ENCODE peak calls at places on chromosomes 16 and 17, in five cellular contexts. F is HCT116, A is PC-3, E is neural progenitor cell, J is left ventricle myocardium inferior. Q is an unnamed sample. For H3K27me3, the result is how much of the 10 kb centered on the place peaks cover.

GRCh38 chr17:57488856-57489255 is 232.5 kb downstream of the MSI2 start:
- DNase-seq in F (no peak), A (no peak), E (no peak), J (peak), Q (no peak)

GRCh38 chr17:57697891-57698708 is 47.0 kb downstream of the CCDC182 start:
- DNase-seq in F (no peak), A (no peak), E (peak), J (no peak), Q (no peak)

GRCh38 chr16:54171855-54172537 is 114.6 kb downstream of the IRX3 start:
- DNase-seq in F (no peak), A (peak), E (peak), J (no peak), Q (peak)

GRCh38 chr16:276360-277077 is 775 bp upstream of the RGS11 start:
- DNase-seq in F (no peak), A (no peak), E (no peak), J (no peak), Q (no peak)

GRCh38 chr17:39339272-39339671 is 62.2 kb downstream of the FBXL20 start:
- DNase-seq in F (no peak), A (no peak), E (no peak), J (no peak), Q (no peak)

GRCh38 chr16:68381363-68381724 is 67.0 kb downstream of the SMPD3 start:
- DNase-seq in F (no peak), A (no peak), E (no peak), J (no peak), Q (no peak)

GRCh38 chr16:8845699-8846298 is 23.0 kb downstream of the CARHSP1 start:
- DNase-seq in F (no peak), A (no peak), E (no peak), J (no peak), Q (no peak)

GRCh38 chr16:11602321-11602720 is 15.6 kb upstream of the LITAF start:
- DNase-seq in F (no peak), A (no peak), E (no peak), J (no peak), Q (no peak)

GRCh38 chr16:1084971-1085370 is 11.1 kb downstream of the C1QTNF8 start:
- DNase-seq in F (no peak), A (no peak), E (no peak), J (no peak), Q (no peak)

GRCh38 chr16:86963600-86964575 is 353.3 kb downstream of the C16orf95 start:
- DNase-seq in F (no peak), A (no peak), E (no peak), J (no peak), Q (no peak)

GRCh38 chr16:76386784-76387183 is 109.6 kb downstream of the CNTNAP4 start:
- DNase-seq in F (no peak), A (peak), E (no peak), J (no peak), Q (peak)

GRCh38 chr16:11478431-11479119 is 108.1 kb downstream of the LITAF start:
- DNase-seq in F (no peak), A (no peak), E (no peak), J (no peak), Q (no peak)

GRCh38 chr17:72145562-72145961 is 24.7 kb downstream of the SOX9 start:
- DNase-seq in F (no peak), A (no peak), E (no peak), J (no peak), Q (no peak)

GRCh38 chr16:87278191-87279093 is 38.8 kb downstream of the C16orf95 start:
- DNase-seq in F (peak), A (peak), E (peak), J (peak), Q (peak)

GRCh38 chr16:58098207-58099096 is 30.7 kb downstream of the CFAP20 start:
- DNase-seq in F (no peak), A (peak), E (no peak), J (no peak), Q (peak)

GRCh38 chr16:11627822-11628457 is 40.3 kb upstream of the SNN start:
- DNase-seq in F (peak), A (peak), E (no peak), J (no peak), Q (peak)

GRCh38 chr17:34485999-34486398 is 93.4 kb upstream of the TMEM132E start:
- DNase-seq in F (no peak), A (no peak), E (no peak), J (no peak), Q (no peak)

GRCh38 chr17:31581491-31581890 is 190.0 kb downstream of the RAB11FIP4 start:
- DNase-seq in F (no peak), A (no peak), E (no peak), J (peak), Q (no peak)

GRCh38 chr17:17982796-17983195 is 10.1 kb downstream of the DRC3 start:
- DNase-seq in F (no peak), A (peak), E (no peak), J (no peak), Q (no peak)

GRCh38 chr17:46738544-46738943 is 79.9 kb downstream of the WNT3 start:
- DNase-seq in F (no peak), A (no peak), E (no peak), J (no peak), Q (no peak)

GRCh38 chr16:77905356-77905920 is 116.9 kb upstream of the CLEC3A start:
- DNase-seq in F (no peak), A (no peak), E (no peak), J (no peak), Q (no peak)

GRCh38 chr16:57711-58110 is 4.1 kb downstream of the SNRNP25 start:
- DNase-seq in F (no peak), A (no peak), E (no peak), J (no peak), Q (no peak)

GRCh38 chr16:46932802-46933201 is 40.7 kb downstream of the DNAJA2 start:
- DNase-seq in F (no peak), A (no peak), E (no peak), J (no peak), Q (no peak)

GRCh38 chr17:81550830-81551457 is 1.2 kb downstream of the FAAP100 start:
- DNase-seq in F (no peak), A (no peak), E (no peak), J (no peak), Q (no peak)

GRCh38 chr17:81552244-81553017 is at the start of gene FAAP100:
- DNase-seq in F (peak), A (peak), E (peak), J (peak), Q (peak)

GRCh38 chr17:81551458-81552243 is 502 bp downstream of the FAAP100 start:
- DNase-seq in F (no peak), A (peak), E (peak), J (no peak), Q (no peak)

GRCh38 chr17:81553616-81554181 is 1.5 kb upstream of the FAAP100 start:
- DNase-seq in F (peak), A (peak), E (no peak), J (no peak), Q (peak)

DNA sequence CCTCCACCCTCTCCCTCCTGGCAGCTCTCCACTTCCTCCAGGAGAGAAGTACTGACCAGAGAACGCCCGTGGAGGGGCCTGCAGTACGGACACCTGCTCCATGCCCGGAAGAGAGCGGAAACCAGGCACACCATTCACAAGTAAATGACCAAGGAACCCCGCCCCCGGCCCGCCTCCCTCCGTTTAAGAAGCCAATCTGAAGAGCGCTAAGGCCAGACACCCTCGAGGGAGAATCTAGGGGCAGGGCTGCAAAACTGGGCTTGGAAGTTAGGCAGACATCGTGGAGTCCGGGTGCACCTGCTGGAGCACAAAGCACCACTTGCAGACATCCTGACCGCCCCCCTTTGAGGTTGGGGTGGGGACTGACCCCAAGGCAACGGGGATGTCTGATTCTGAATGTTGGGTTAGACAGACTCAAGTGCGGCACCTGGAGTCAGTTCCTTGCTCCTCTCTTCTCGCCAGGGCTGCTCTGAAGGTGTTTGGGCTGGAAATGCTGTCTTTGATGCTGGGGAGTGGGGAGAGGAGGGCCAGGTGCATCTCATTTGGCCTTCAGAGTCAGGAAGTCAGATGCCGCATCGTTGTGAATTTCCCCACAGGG is 964 bp upstream of the FAAP100 start:
- DNase-seq in F (peak), A (peak), E (peak), J (peak), Q (peak)
- TF ChIP-seq CTCF in F (peak), A (peak), E (peak), J (no peak), Q (peak)

GRCh38 chr17:48641541-48642058 is 15.4 kb upstream of the HOXB9 start:
- DNase-seq in F (no peak), A (no peak), E (peak), J (no peak), Q (no peak)
- H3K27me3 ChIP-seq in F (under half), A (under half), E (half or more), J (half or more), Q (half or more)

GRCh38 chr16:84677017-84677803 is 22.6 kb upstream of the USP10 start:
- DNase-seq in F (no peak), A (no peak), E (peak), J (no peak), Q (no peak)
- TF ChIP-seq CTCF in F (no peak), A (no peak), E (no peak), J (no peak), Q (no peak)

GRCh38 chr17:9671559-9671958 is 26.2 kb downstream of the USP43 start:
- DNase-seq in F (no peak), A (no peak), E (peak), J (no peak), Q (no peak)

GRCh38 chr17:9668532-9668931 is 23.2 kb downstream of the USP43 start:
- DNase-seq in F (no peak), A (peak), E (no peak), J (no peak), Q (peak)

GRCh38 chr17:9670596-9670995 is 25.3 kb downstream of the USP43 start:
- DNase-seq in F (no peak), A (peak), E (no peak), J (no peak), Q (no peak)

GRCh38 chr17:9669551-9670008 is 24.3 kb downstream of the USP43 start:
- DNase-seq in F (no peak), A (peak), E (no peak), J (no peak), Q (peak)

DNA sequence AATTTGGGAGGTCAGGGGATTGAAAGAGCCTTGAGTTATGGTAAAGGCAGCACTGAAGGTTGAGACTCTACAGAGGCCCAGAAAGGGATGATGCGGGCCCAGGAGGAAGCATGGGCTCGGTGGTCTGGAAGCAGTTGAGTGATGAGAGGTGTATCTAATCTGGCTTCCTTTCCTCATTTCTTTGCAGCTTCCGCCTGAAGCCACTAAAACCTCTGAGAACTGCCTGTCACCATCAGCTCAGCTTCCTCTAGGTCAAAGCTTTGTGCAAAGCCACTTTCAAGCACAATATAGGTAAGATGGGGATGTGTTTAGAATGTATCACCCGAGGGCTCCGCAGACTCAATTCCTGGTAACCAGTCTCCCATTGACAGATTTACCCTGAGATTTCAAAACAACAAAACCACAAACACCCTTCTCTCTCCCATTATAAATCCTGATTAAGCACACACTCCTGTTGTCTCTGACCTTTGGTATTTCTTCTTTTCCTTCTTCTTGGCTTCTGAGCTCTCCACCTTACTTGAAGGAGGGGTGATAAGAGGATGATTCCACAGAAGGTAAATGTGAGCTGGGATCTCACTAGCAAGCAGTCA is 21.2 kb downstream of the USP43 start:
- DNase-seq in F (no peak), A (no peak), E (no peak), J (no peak), Q (no peak)
- H3K27me3 ChIP-seq in F (under half), A (under half), E (under half), J (half or more), Q (under half)

GRCh38 chr16:29318037-29318436 is 88.5 kb downstream of the NPIPB11 start:
- DNase-seq in F (no peak), A (no peak), E (no peak), J (no peak), Q (no peak)
- TF ChIP-seq CTCF in F (no peak), A (no peak), E (peak), J (peak), Q (no peak)

GRCh38 chr17:30219315-30219714 is 16.2 kb downstream of the SLC6A4 start:
- DNase-seq in F (no peak), A (no peak), E (no peak), J (no peak), Q (no peak)

GRCh38 chr17:30217746-30218245 is 17.7 kb downstream of the SLC6A4 start:
- DNase-seq in F (no peak), A (no peak), E (no peak), J (no peak), Q (no peak)

GRCh38 chr17:30220414-30220813 is 15.1 kb downstream of the SLC6A4 start:
- DNase-seq in F (no peak), A (no peak), E (no peak), J (no peak), Q (no peak)

GRCh38 chr17:30219833-30220232 is 15.7 kb downstream of the SLC6A4 start:
- DNase-seq in F (no peak), A (no peak), E (no peak), J (no peak), Q (no peak)

DNA sequence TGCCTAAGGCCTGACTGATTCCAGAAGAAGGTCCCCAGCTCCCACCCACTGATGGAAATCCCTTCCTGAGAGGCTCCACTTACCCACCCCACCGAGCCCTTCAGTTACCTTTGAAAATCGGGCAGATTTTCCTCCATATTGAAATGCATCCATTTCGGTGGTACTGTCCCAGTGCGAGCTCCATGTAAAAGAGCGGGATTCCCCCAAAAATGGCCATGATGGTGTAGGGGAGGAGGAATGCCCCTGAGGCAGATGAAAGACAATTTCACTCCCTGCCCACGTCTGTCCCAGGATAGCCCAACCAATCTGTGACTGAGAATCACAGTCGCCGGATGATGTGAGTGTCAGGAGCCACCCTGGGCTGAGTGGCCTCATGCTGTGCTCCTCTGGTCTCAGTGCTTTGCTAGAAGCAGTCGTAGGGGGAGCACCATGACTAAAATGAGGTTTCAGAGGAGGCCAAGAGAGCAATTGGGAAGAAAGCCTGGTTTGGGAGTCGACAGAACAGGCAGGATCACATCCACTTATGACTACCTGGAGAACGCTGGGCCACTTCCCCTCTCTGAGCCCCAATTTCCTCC is 16.7 kb downstream of the SLC6A4 start:
- DNase-seq in F (no peak), A (no peak), E (no peak), J (no peak), Q (no peak)
- H3K27me3 ChIP-seq in F (under half), A (under half), E (under half), J (under half), Q (under half)

DNA sequence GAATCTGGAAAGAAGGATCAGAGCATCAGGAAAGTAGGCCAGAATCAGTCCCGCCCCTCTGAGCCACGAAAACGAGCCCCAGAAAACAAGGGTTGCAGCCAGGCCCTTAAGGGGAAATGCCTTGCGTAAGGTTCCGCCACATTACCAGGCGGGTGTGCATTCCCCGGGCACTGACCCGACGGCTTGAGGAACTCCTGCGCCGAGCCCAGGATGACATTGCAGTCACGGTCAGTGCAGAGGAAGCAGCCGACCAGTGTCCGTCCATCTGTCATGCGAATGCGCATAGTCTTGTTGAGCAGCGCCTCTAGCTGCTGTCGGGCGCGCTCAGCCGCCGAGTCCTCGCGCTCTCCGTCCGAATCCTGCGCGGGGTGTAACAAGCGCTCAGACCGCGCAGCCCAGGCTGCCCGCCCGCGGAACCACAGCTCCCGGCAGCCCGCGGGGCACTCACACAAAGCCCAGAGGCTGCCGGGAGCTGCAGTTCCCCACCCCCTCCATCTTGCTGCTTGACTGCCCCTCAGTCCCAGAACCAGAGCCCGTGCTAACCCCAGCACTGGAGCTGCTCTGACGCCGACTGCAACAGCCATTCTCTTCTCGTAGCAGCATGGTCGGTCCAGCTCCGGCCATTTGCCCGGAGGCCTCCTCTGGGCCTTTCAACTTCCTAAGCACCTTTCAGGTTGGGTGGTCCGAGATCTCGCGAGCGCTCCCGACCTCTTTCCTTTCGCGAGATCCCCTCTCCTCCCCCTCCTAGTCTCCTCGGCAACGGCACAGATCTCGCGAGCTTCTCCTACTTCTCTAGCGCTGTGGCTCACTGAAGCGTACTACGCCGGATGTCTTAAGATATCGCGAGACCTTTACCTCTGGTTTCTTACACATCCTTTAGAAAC is at the start of gene NAA38:
- DNase-seq in F (peak), A (peak), E (peak), J (peak), Q (peak)
- TF ChIP-seq CTCF in F (peak), A (peak), E (peak), J (peak), Q (peak)

GRCh38 chr17:79528592-79529125 is 82.2 kb downstream of the RBFOX3 start:
- DNase-seq in F (no peak), A (no peak), E (no peak), J (no peak), Q (no peak)

GRCh38 chr17:79529661-79530081 is 81.2 kb downstream of the RBFOX3 start:
- DNase-seq in F (no peak), A (no peak), E (no peak), J (no peak), Q (no peak)

GRCh38 chr17:79524201-79524882 is 86.5 kb downstream of the RBFOX3 start:
- DNase-seq in F (no peak), A (no peak), E (no peak), J (no peak), Q (no peak)

GRCh38 chr17:79525793-79526677 is 84.8 kb downstream of the RBFOX3 start:
- DNase-seq in F (no peak), A (no peak), E (no peak), J (no peak), Q (no peak)

DNA sequence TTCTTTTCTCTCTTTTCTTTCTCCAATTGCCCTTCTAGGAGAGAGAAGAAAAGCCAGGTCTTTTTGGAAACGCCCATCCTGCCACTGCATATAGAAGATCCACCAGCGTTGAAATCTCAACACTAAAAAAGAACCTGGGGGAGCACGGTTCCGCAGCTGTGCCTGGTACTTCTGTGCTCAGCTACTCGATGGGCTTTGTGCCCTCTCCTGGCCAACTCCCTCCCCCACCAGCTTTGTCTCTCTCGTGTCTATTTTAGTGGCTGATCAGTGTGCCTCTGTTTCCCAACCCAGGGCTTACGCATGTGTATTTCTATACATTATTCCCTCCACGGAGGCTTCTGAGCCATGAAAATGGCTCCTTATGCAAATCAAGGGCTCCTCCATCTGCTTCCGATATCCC is 83.6 kb downstream of the RBFOX3 start:
- DNase-seq in F (no peak), A (no peak), E (no peak), J (no peak), Q (no peak)
- H3K27me3 ChIP-seq in F (half or more), A (half or more), E (under half), J (half or more), Q (under half)

GRCh38 chr17:9166678-9167077 is 145.4 kb downstream of the NTN1 start:
- DNase-seq in F (no peak), A (no peak), E (no peak), J (no peak), Q (no peak)

GRCh38 chr17:9158545-9159452 is 137.5 kb downstream of the NTN1 start:
- DNase-seq in F (no peak), A (peak), E (no peak), J (no peak), Q (no peak)

GRCh38 chr17:9162275-9162985 is 141.1 kb downstream of the NTN1 start:
- DNase-seq in F (no peak), A (no peak), E (peak), J (no peak), Q (no peak)
- TF ChIP-seq CTCF in F (peak), A (peak), E (peak), J (peak), Q (no peak)

Q was measured in foreskin keratinocyte.